ENCODE peak calls at places on chromosomes 1 and 21, in four cellular contexts. One of them, this sample, is unnamed.

GRCh38 chr1:212699104-212699838 is 369 bp downstream of the BATF3 start:
- DNase-seq in AG04449: no peak
- DNase-seq in NB4: peak
- DNase-seq in psoas muscle: peak
- DNase-seq in this sample: peak

GRCh38 chr1:196387766-196388165 is 220.5 kb downstream of the KCNT2 start:
- DNase-seq in AG04449: no peak
- DNase-seq in psoas muscle: no peak
- DNase-seq in NB4: no peak
- DNase-seq in this sample: peak

GRCh38 chr1:167546935-167547334 is 6.6 kb downstream of the CREG1 start:
- DNase-seq in psoas muscle: no peak
- DNase-seq in NB4: no peak
- DNase-seq in AG04449: no peak
- DNase-seq in this sample: no peak

GRCh38 chr1:111570781-111571181 is 48.8 kb upstream of the RAP1A start:
- DNase-seq in psoas muscle: no peak
- DNase-seq in AG04449: no peak
- DNase-seq in NB4: peak
- DNase-seq in this sample: peak

GRCh38 chr1:183753464-183753891 is 51.4 kb upstream of the RGL1 start:
- DNase-seq in AG04449: no peak
- DNase-seq in NB4: no peak
- DNase-seq in psoas muscle: no peak
- DNase-seq in this sample: no peak

GRCh38 chr1:3680488-3681230 is 28.3 kb downstream of the TP73 start:
- DNase-seq in psoas muscle: no peak
- DNase-seq in NB4: no peak
- DNase-seq in AG04449: no peak
- DNase-seq in this sample: no peak

GRCh38 chr1:53469373-53469772 is 10.2 kb downstream of the DMRTB1 start:
- DNase-seq in AG04449: no peak
- DNase-seq in NB4: no peak
- DNase-seq in psoas muscle: no peak
- DNase-seq in this sample: no peak

GRCh38 chr1:24870551-24871195 is 59.4 kb downstream of the RUNX3 start:
- DNase-seq in NB4: no peak
- DNase-seq in AG04449: no peak
- DNase-seq in psoas muscle: no peak
- DNase-seq in this sample: no peak

GRCh38 chr1:23200885-23201284 is 16.4 kb downstream of the HTR1D start:
- DNase-seq in NB4: no peak
- DNase-seq in AG04449: no peak
- DNase-seq in psoas muscle: no peak
- DNase-seq in this sample: no peak

GRCh38 chr1:169086603-169087455 is 19.7 kb upstream of the ATP1B1 start:
- DNase-seq in psoas muscle: no peak
- DNase-seq in NB4: no peak
- DNase-seq in AG04449: no peak
- DNase-seq in this sample: no peak

GRCh38 chr1:40944326-40944725 is 35.2 kb upstream of the CTPS1 start:
- DNase-seq in NB4: no peak
- DNase-seq in AG04449: peak
- DNase-seq in psoas muscle: no peak
- DNase-seq in this sample: peak

GRCh38 chr1:1325288-1326074 is 879 bp downstream of the CPTP start:
- DNase-seq in AG04449: no peak
- DNase-seq in NB4: no peak
- DNase-seq in psoas muscle: no peak
- DNase-seq in this sample: no peak

GRCh38 chr1:41847733-41848132 is 71.0 kb downstream of the HIVEP3 start:
- DNase-seq in AG04449: no peak
- DNase-seq in NB4: no peak
- DNase-seq in psoas muscle: no peak
- DNase-seq in this sample: no peak

GRCh38 chr1:169018751-169019150 is 87.7 kb upstream of the ATP1B1 start:
- DNase-seq in psoas muscle: no peak
- DNase-seq in AG04449: no peak
- DNase-seq in NB4: no peak
- DNase-seq in this sample: no peak

GRCh38 chr1:59076612-59077011 is 220.3 kb upstream of the FGGY start:
- DNase-seq in NB4: peak
- DNase-seq in AG04449: no peak
- DNase-seq in psoas muscle: no peak
- DNase-seq in this sample: peak

GRCh38 chr1:178262101-178262500 is 168.2 kb downstream of the RASAL2 start:
- DNase-seq in NB4: no peak
- DNase-seq in psoas muscle: no peak
- DNase-seq in AG04449: no peak
- DNase-seq in this sample: no peak

GRCh38 chr1:236870721-236871120 is 75.6 kb downstream of the MTR start:
- DNase-seq in psoas muscle: no peak
- DNase-seq in NB4: peak
- DNase-seq in AG04449: no peak
- DNase-seq in this sample: no peak

GRCh38 chr1:42971848-42972291 is 13.2 kb upstream of the SLC2A1 start:
- DNase-seq in psoas muscle: no peak
- DNase-seq in NB4: no peak
- DNase-seq in AG04449: peak
- DNase-seq in this sample: peak

GRCh38 chr1:179591592-179592580 is at the start of gene TDRD5:
- DNase-seq in AG04449: no peak
- DNase-seq in NB4: no peak
- DNase-seq in psoas muscle: no peak
- DNase-seq in this sample: no peak

GRCh38 chr1:1616838-1617237 is 1.5 kb downstream of the MIB2 start:
- DNase-seq in NB4: no peak
- DNase-seq in AG04449: no peak
- DNase-seq in psoas muscle: peak
- DNase-seq in this sample: no peak

GRCh38 chr1:220786337-220787068 is at the start of gene MTARC1:
- DNase-seq in NB4: peak
- DNase-seq in AG04449: no peak
- DNase-seq in psoas muscle: peak
- DNase-seq in this sample: peak

GRCh38 chr1:39178541-39179431 is 25.7 kb upstream of the MACF1 start:
- DNase-seq in psoas muscle: no peak
- DNase-seq in NB4: no peak
- DNase-seq in AG04449: no peak
- DNase-seq in this sample: peak

GRCh38 chr1:212622467-212622866 is 13.9 kb downstream of the ATF3 start:
- DNase-seq in NB4: no peak
- DNase-seq in AG04449: no peak
- DNase-seq in psoas muscle: no peak
- DNase-seq in this sample: no peak

GRCh38 chr1:24635195-24635843 is 7.8 kb upstream of the SRRM1 start:
- DNase-seq in AG04449: peak
- DNase-seq in psoas muscle: no peak
- DNase-seq in NB4: peak
- DNase-seq in this sample: peak

GRCh38 chr21:16420086-16420724 is 690.4 kb downstream of the USP25 start:
- DNase-seq in AG04449: no peak
- DNase-seq in NB4: no peak
- DNase-seq in psoas muscle: peak
- DNase-seq in this sample: peak

GRCh38 chr1:79197421-79197820 is 190.9 kb upstream of the ADGRL4 start:
- DNase-seq in psoas muscle: no peak
- DNase-seq in NB4: peak
- DNase-seq in AG04449: no peak
- DNase-seq in this sample: peak

DNA sequence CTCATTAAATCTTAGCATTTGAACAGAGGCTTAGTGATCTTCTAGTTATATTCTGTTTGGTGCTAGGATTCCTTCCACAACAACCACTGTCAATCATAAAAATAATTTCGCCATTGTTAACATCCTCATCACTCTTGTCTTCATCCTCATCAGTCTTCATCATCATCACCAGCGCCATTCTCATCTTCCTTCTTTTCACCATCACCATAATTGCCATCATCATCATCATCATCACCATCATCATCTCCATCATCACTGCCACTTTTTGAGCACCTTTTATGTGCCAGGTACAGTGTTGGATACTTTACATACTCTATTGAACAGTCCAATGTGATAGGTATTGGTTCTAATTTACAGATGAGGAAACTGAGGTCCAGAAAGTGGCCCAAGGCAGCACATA is 245.7 kb downstream of the PTPRU start:
- DNase-seq in psoas muscle: no peak
- DNase-seq in AG04449: no peak
- DNase-seq in NB4: no peak
- DNase-seq in this sample: no peak
- TF ChIP-seq CTCF in psoas muscle: no peak
- TF ChIP-seq CTCF in AG04449: no peak
- TF ChIP-seq CTCF in NB4: no peak
- TF ChIP-seq CTCF in this sample: no peak

GRCh38 chr1:63780541-63780940 is 6.7 kb downstream of the ROR1 start:
- DNase-seq in psoas muscle: no peak
- DNase-seq in NB4: no peak
- DNase-seq in AG04449: no peak
- DNase-seq in this sample: no peak

GRCh38 chr1:63777965-63778880 is 4.4 kb downstream of the ROR1 start:
- DNase-seq in AG04449: no peak
- DNase-seq in NB4: no peak
- DNase-seq in psoas muscle: no peak
- DNase-seq in this sample: no peak

GRCh38 chr1:63779872-63780271 is 6.1 kb downstream of the ROR1 start:
- DNase-seq in psoas muscle: no peak
- DNase-seq in AG04449: no peak
- DNase-seq in NB4: no peak
- DNase-seq in this sample: no peak

GRCh38 chr1:63777286-63777685 is 3.5 kb downstream of the ROR1 start:
- DNase-seq in psoas muscle: no peak
- DNase-seq in NB4: no peak
- DNase-seq in AG04449: no peak
- DNase-seq in this sample: no peak

GRCh38 chr1:63779338-63779819 is 5.6 kb downstream of the ROR1 start:
- DNase-seq in psoas muscle: no peak
- DNase-seq in AG04449: peak
- DNase-seq in NB4: no peak
- DNase-seq in this sample: peak
- H3K4me3 ChIP-seq in psoas muscle: no peak
- H3K4me3 ChIP-seq in AG04449: no peak
- H3K4me3 ChIP-seq in NB4: no peak
- H3K4me3 ChIP-seq in this sample: no peak

DNA sequence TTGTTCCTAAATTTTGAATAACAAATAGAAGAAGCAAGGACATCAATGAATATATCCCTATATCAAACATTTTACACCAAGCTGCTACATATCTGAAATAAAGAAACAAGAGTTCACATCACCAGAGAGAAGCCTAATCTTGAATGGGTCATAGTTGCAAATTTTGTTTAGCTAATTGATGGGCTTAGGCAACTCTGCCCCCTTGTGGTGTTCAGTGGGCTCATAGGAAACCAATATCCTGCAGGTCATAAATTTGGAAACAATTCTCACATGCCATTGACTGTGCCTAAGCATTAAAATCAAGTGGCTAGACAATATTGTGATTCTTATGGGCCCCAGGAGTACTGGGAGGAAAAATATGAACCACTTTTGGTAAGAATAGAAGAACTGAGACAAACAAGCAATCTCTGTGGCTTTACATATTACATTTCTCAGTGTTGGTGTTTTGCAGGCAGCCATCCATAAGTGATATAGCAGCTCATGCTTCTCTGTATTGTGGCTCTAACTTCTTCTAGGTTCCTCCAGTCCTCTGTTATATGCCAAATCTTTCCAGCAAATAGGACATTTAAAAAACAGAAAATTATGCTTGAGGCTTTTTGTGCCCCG is 1262.8 kb upstream of the PRMT6 start:
- DNase-seq in psoas muscle: no peak
- DNase-seq in AG04449: no peak
- DNase-seq in NB4: peak
- DNase-seq in this sample: no peak
- TF ChIP-seq CTCF in psoas muscle: no peak
- TF ChIP-seq CTCF in AG04449: peak
- TF ChIP-seq CTCF in NB4: peak
- TF ChIP-seq CTCF in this sample: peak

GRCh38 chr21:14686466-14687276 is 140.6 kb upstream of the SAMSN1 start:
- DNase-seq in NB4: peak
- DNase-seq in AG04449: no peak
- DNase-seq in psoas muscle: no peak
- DNase-seq in this sample: no peak
- H3K4me3 ChIP-seq in NB4: no peak
- H3K4me3 ChIP-seq in AG04449: no peak
- H3K4me3 ChIP-seq in psoas muscle: no peak
- H3K4me3 ChIP-seq in this sample: no peak

GRCh38 chr1:47624531-47624930 is 186.7 kb downstream of the FOXD2 start:
- DNase-seq in NB4: no peak
- DNase-seq in psoas muscle: no peak
- DNase-seq in AG04449: no peak
- DNase-seq in this sample: no peak
- TF ChIP-seq CTCF in NB4: no peak
- TF ChIP-seq CTCF in psoas muscle: no peak
- TF ChIP-seq CTCF in AG04449: no peak
- TF ChIP-seq CTCF in this sample: no peak

GRCh38 chr1:51168946-51169345 is 66.9 kb downstream of the C1orf185 start:
- DNase-seq in NB4: no peak
- DNase-seq in AG04449: no peak
- DNase-seq in psoas muscle: no peak
- DNase-seq in this sample: no peak
- H3K4me3 ChIP-seq in NB4: no peak
- H3K4me3 ChIP-seq in AG04449: no peak
- H3K4me3 ChIP-seq in psoas muscle: no peak
- H3K4me3 ChIP-seq in this sample: no peak

GRCh38 chr1:157382351-157382750 is 170.0 kb downstream of the FCRL5 start:
- DNase-seq in AG04449: no peak
- DNase-seq in psoas muscle: no peak
- DNase-seq in NB4: no peak
- DNase-seq in this sample: no peak

GRCh38 chr1:157371826-157372225 is 180.5 kb downstream of the FCRL5 start:
- DNase-seq in AG04449: no peak
- DNase-seq in NB4: no peak
- DNase-seq in psoas muscle: no peak
- DNase-seq in this sample: no peak

GRCh38 chr1:157380523-157380922 is 171.8 kb downstream of the FCRL5 start:
- DNase-seq in NB4: no peak
- DNase-seq in AG04449: no peak
- DNase-seq in psoas muscle: no peak
- DNase-seq in this sample: no peak

GRCh38 chr1:157377216-157377821 is 175.0 kb downstream of the FCRL5 start:
- DNase-seq in psoas muscle: no peak
- DNase-seq in AG04449: no peak
- DNase-seq in NB4: peak
- DNase-seq in this sample: peak
- TF ChIP-seq CTCF in psoas muscle: no peak
- TF ChIP-seq CTCF in AG04449: peak
- TF ChIP-seq CTCF in NB4: peak
- TF ChIP-seq CTCF in this sample: peak

This sample was measured in foreskin fibroblast.